ENCODE peak calls at places on chromosome 2, in ten cellular contexts. M is tibial artery, X is gastrocnemius medialis, Y is heart right ventricle, T is A549, A is MM.1S, G is AG04449, U is fibroblast of the aortic adventitia, H is sigmoid colon, O is WERI-Rb-1. Z is an unnamed sample.

GRCh38 chr2:240579771-240580614 is 6.5 kb upstream of the CAPN10 start:
- DNase-seq in M (no peak), X (no peak), Y (peak), T (no peak), A (peak), G (no peak), U (peak), H (peak), O (peak), Z (peak)

GRCh38 chr2:128421286-128421685 is 102.6 kb upstream of the HS6ST1 start:
- DNase-seq in M (peak), X (no peak), Y (no peak), T (no peak), A (no peak), G (no peak), U (no peak), H (no peak), O (no peak), Z (no peak)

GRCh38 chr2:217943379-217944321 is 59.1 kb downstream of the TNS1 start:
- DNase-seq in M (peak), X (peak), Y (peak), T (peak), A (no peak), G (no peak), U (peak), H (peak), O (peak), Z (no peak)

GRCh38 chr2:169495310-169495928 is 14.1 kb upstream of the KLHL41 start:
- DNase-seq in M (no peak), X (no peak), Y (no peak), T (no peak), A (no peak), G (no peak), U (no peak), H (no peak), O (no peak), Z (no peak)

GRCh38 chr2:128314348-128315121 is 4.1 kb downstream of the HS6ST1 start:
- DNase-seq in M (peak), X (no peak), Y (peak), T (no peak), A (no peak), G (no peak), U (no peak), H (peak), O (no peak), Z (no peak)

GRCh38 chr2:144323946-144324345 is 196.0 kb downstream of the ZEB2 start:
- DNase-seq in M (no peak), X (no peak), Y (no peak), T (no peak), A (no peak), G (no peak), U (no peak), H (no peak), O (no peak), Z (no peak)

GRCh38 chr2:63700276-63700675 is 111.5 kb downstream of the MDH1 start:
- DNase-seq in M (no peak), X (no peak), Y (no peak), T (no peak), A (no peak), G (no peak), U (no peak), H (no peak), O (no peak), Z (no peak)

GRCh38 chr2:130840506-130840905 is 3.8 kb downstream of the ARHGEF4 start:
- DNase-seq in M (no peak), X (no peak), Y (no peak), T (no peak), A (no peak), G (no peak), U (no peak), H (no peak), O (no peak), Z (no peak)

GRCh38 chr2:113818382-113818951 is 62.0 kb upstream of the SLC35F5 start:
- DNase-seq in M (no peak), X (peak), Y (no peak), T (peak), A (no peak), G (peak), U (peak), H (peak), O (peak), Z (no peak)

GRCh38 chr2:74554821-74555531 is 456 bp downstream of the DOK1 start:
- DNase-seq in M (peak), X (no peak), Y (peak), T (no peak), A (peak), G (no peak), U (no peak), H (peak), O (peak), Z (no peak)

GRCh38 chr2:119531292-119531691 is 7.0 kb upstream of the SCTR start:
- DNase-seq in M (no peak), X (no peak), Y (no peak), T (no peak), A (no peak), G (no peak), U (no peak), H (no peak), O (no peak), Z (no peak)

GRCh38 chr2:232295971-232296370 is 82.6 kb upstream of the ALPP start:
- DNase-seq in M (no peak), X (no peak), Y (no peak), T (no peak), A (no peak), G (no peak), U (no peak), H (no peak), O (no peak), Z (no peak)

GRCh38 chr2:203688798-203689197 is 17.6 kb upstream of the CD28 start:
- DNase-seq in M (peak), X (peak), Y (peak), T (no peak), A (peak), G (no peak), U (peak), H (no peak), O (no peak), Z (no peak)

GRCh38 chr2:15348028-15348427 is 213.1 kb downstream of the NBAS start:
- DNase-seq in M (no peak), X (no peak), Y (no peak), T (no peak), A (no peak), G (no peak), U (no peak), H (no peak), O (peak), Z (no peak)

GRCh38 chr2:111659361-111660281 is 224.4 kb downstream of the ANAPC1 start:
- DNase-seq in M (peak), X (peak), Y (peak), T (peak), A (peak), G (no peak), U (peak), H (peak), O (no peak), Z (no peak)

GRCh38 chr2:14401838-14402237 is 230.7 kb upstream of the LRATD1 start:
- DNase-seq in M (no peak), X (no peak), Y (no peak), T (no peak), A (no peak), G (no peak), U (no peak), H (no peak), O (peak), Z (no peak)

GRCh38 chr2:138201326-138201725 is 237.1 kb downstream of the HNMT start:
- DNase-seq in M (no peak), X (no peak), Y (no peak), T (no peak), A (no peak), G (no peak), U (no peak), H (no peak), O (no peak), Z (no peak)

GRCh38 chr2:72057308-72057707 is 90.4 kb downstream of the CYP26B1 start:
- DNase-seq in M (no peak), X (no peak), Y (no peak), T (no peak), A (no peak), G (no peak), U (no peak), H (no peak), O (no peak), Z (no peak)

GRCh38 chr2:7954223-7954622 is 727.6 kb upstream of the ID2 start:
- DNase-seq in M (no peak), X (no peak), Y (no peak), T (no peak), A (no peak), G (no peak), U (no peak), H (no peak), O (no peak), Z (no peak)

GRCh38 chr2:17976871-17977746 is 98.6 kb downstream of the KCNS3 start:
- DNase-seq in M (peak), X (peak), Y (no peak), T (no peak), A (no peak), G (peak), U (peak), H (peak), O (no peak), Z (no peak)

GRCh38 chr2:16727256-16727655 is 61.6 kb upstream of the CYRIA start:
- DNase-seq in M (peak), X (no peak), Y (no peak), T (no peak), A (no peak), G (no peak), U (peak), H (no peak), O (no peak), Z (no peak)

GRCh38 chr2:96138146-96139145 is at the start of gene ASTL:
- DNase-seq in M (no peak), X (no peak), Y (peak), T (peak), A (peak), G (no peak), U (peak), H (no peak), O (peak), Z (no peak)

GRCh38 chr2:10331702-10332401 is 29.1 kb downstream of the HPCAL1 start:
- DNase-seq in M (no peak), X (no peak), Y (no peak), T (no peak), A (no peak), G (no peak), U (no peak), H (no peak), O (no peak), Z (no peak)

GRCh38 chr2:201858781-201859180 is 52.4 kb downstream of the CDK15 start:
- DNase-seq in M (no peak), X (no peak), Y (no peak), T (no peak), A (no peak), G (no peak), U (peak), H (peak), O (peak), Z (no peak)

GRCh38 chr2:215850380-215850779 is 163.0 kb downstream of the MREG start:
- DNase-seq in M (no peak), X (no peak), Y (no peak), T (no peak), A (no peak), G (no peak), U (no peak), H (no peak), O (no peak), Z (no peak)

GRCh38 chr2:149617476-149617875 is 29.9 kb upstream of the MMADHC start:
- DNase-seq in M (no peak), X (no peak), Y (no peak), T (no peak), A (no peak), G (no peak), U (peak), H (no peak), O (no peak), Z (no peak)

GRCh38 chr2:25228848-25229674 is 60.7 kb upstream of the POMC start:
- DNase-seq in M (peak), X (peak), Y (peak), T (peak), A (peak), G (no peak), U (peak), H (peak), O (peak), Z (no peak)

GRCh38 chr2:232336956-232337700 is 41.4 kb upstream of the ALPP start:
- DNase-seq in M (peak), X (no peak), Y (no peak), T (no peak), A (no peak), G (no peak), U (no peak), H (peak), O (no peak), Z (no peak)

GRCh38 chr2:134791606-134792005 is 46.8 kb upstream of the ACMSD start:
- DNase-seq in M (no peak), X (no peak), Y (no peak), T (no peak), A (no peak), G (no peak), U (no peak), H (no peak), O (no peak), Z (no peak)

GRCh38 chr2:191927991-191928390 is 81.1 kb upstream of the CAVIN2 start:
- DNase-seq in M (no peak), X (no peak), Y (no peak), T (no peak), A (no peak), G (no peak), U (no peak), H (no peak), O (no peak), Z (no peak)

GRCh38 chr2:130972410-130972809 is 120.8 kb downstream of the FAM168B start:
- DNase-seq in M (no peak), X (no peak), Y (no peak), T (no peak), A (no peak), G (no peak), U (no peak), H (no peak), O (no peak), Z (no peak)

GRCh38 chr2:239803102-239803763 is 221.9 kb downstream of the NDUFA10 start:
- DNase-seq in M (peak), X (no peak), Y (no peak), T (no peak), A (no peak), G (no peak), U (no peak), H (peak), O (peak), Z (no peak)

GRCh38 chr2:72778410-72778809 is 47.4 kb downstream of the EXOC6B start:
- DNase-seq in M (no peak), X (no peak), Y (no peak), T (peak), A (no peak), G (no peak), U (peak), H (no peak), O (no peak), Z (no peak)

GRCh38 chr2:234257859-234258561 is 207.5 kb downstream of the SPP2 start:
- DNase-seq in M (no peak), X (no peak), Y (no peak), T (peak), A (no peak), G (peak), U (peak), H (no peak), O (peak), Z (no peak)

GRCh38 chr2:128636802-128637147 is 318.1 kb upstream of the HS6ST1 start:
- DNase-seq in M (peak), X (no peak), Y (peak), T (no peak), A (no peak), G (no peak), U (no peak), H (no peak), O (no peak), Z (no peak)

GRCh38 chr2:53127061-53127650 is 640.4 kb upstream of the CHAC2 start:
- DNase-seq in M (no peak), X (no peak), Y (no peak), T (no peak), A (no peak), G (no peak), U (no peak), H (no peak), O (no peak), Z (no peak)

GRCh38 chr2:100197643-100198153 is 55.3 kb upstream of the AFF3 start:
- DNase-seq in M (peak), X (no peak), Y (peak), T (no peak), A (no peak), G (peak), U (peak), H (peak), O (peak), Z (no peak)

GRCh38 chr2:143321994-143322393 is 192.8 kb downstream of the ARHGAP15 start:
- DNase-seq in M (no peak), X (no peak), Y (no peak), T (no peak), A (no peak), G (no peak), U (no peak), H (no peak), O (no peak), Z (no peak)

GRCh38 chr2:50077190-50077589 is 922.9 kb upstream of the FSHR start:
- DNase-seq in M (no peak), X (no peak), Y (no peak), T (no peak), A (no peak), G (no peak), U (no peak), H (no peak), O (no peak), Z (no peak)

DNA sequence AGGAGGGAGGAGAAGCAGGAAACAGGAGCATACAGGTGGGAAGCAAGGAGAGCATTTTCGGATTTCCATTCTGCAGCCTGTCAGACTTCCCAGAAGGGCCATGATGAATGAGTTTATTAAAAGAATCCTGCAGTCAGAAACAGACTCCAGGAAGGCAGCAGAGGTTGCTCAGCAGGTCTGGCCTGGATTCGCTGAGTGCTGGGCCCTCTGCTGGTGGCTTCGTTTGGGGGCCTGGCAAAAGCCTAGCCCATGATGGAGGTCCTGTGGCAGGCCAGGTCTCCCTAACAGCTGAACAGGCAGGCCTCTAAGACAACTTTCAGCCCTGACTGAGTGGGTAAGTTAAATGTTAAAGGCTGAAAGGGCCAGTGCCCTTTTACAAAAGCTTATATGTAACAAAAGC is 108.2 kb upstream of the CAPN13 start:
- DNase-seq in M (no peak), X (no peak), Y (peak), T (no peak), A (no peak), G (no peak), U (no peak), H (no peak), O (peak), Z (no peak)
- TF ChIP-seq CTCF in M (no peak), X (no peak), Y (peak), T (no peak), A (no peak), G (peak), U (peak), H (no peak), O (peak), Z (peak)

GRCh38 chr2:22281033-22281432 is 1103.9 kb upstream of the KLHL29 start:
- DNase-seq in M (no peak), X (no peak), Y (no peak), T (no peak), A (no peak), G (no peak), U (no peak), H (no peak), O (no peak), Z (no peak)

GRCh38 chr2:22274611-22275010 is 1110.4 kb upstream of the KLHL29 start:
- DNase-seq in M (no peak), X (no peak), Y (no peak), T (no peak), A (no peak), G (no peak), U (no peak), H (no peak), O (no peak), Z (no peak)

GRCh38 chr2:22273853-22274252 is 1111.1 kb upstream of the KLHL29 start:
- DNase-seq in M (no peak), X (no peak), Y (no peak), T (no peak), A (peak), G (no peak), U (no peak), H (no peak), O (no peak), Z (no peak)

GRCh38 chr2:22282215-22282614 is 1102.8 kb upstream of the KLHL29 start:
- DNase-seq in M (no peak), X (no peak), Y (no peak), T (no peak), A (no peak), G (no peak), U (no peak), H (no peak), O (no peak), Z (no peak)

GRCh38 chr2:22276696-22277095 is 1108.3 kb upstream of the KLHL29 start:
- DNase-seq in M (no peak), X (no peak), Y (no peak), T (no peak), A (no peak), G (no peak), U (no peak), H (no peak), O (no peak), Z (peak)
- H3K4me3 ChIP-seq in M (no peak), X (no peak), Y (no peak), T (no peak), A (no peak), G (no peak), U (no peak), H (no peak), O (no peak), Z (no peak)

DNA sequence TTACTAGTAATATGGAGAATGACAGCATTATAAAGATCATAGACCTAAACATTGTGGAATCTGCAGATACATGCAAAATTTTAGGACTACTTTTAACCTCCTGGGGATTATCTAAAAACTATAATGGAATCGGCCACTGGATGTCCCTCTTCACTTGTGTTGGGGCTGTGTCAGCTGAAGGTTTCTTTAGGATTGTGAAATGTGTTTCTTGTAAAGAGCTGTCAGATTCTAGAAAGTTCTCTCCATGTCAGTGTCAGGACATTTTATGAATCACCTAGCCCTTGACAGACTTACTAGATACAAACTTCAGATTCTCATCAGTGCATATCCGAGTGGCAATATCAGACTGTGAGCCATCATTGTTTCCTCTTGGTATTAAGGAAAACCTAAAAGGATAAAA is 107.2 kb downstream of the CPS1 start:
- DNase-seq in M (no peak), X (no peak), Y (no peak), T (no peak), A (peak), G (no peak), U (peak), H (no peak), O (peak), Z (no peak)
- TF ChIP-seq CTCF in M (no peak), X (no peak), Y (peak), T (no peak), A (peak), G (no peak), U (peak), H (no peak), O (peak), Z (no peak)

GRCh38 chr2:43219383-43220228 is 6.8 kb downstream of the ZFP36L2 start:
- DNase-seq in M (peak), X (peak), Y (peak), T (peak), A (peak), G (no peak), U (peak), H (peak), O (peak), Z (peak)

GRCh38 chr2:43221660-43222471 is 4.5 kb downstream of the ZFP36L2 start:
- DNase-seq in M (peak), X (peak), Y (peak), T (peak), A (peak), G (peak), U (peak), H (peak), O (peak), Z (no peak)

GRCh38 chr2:43220982-43221659 is 5.3 kb downstream of the ZFP36L2 start:
- DNase-seq in M (peak), X (no peak), Y (peak), T (no peak), A (peak), G (no peak), U (peak), H (peak), O (no peak), Z (no peak)

GRCh38 chr2:43218550-43219382 is 7.6 kb downstream of the ZFP36L2 start:
- DNase-seq in M (peak), X (no peak), Y (peak), T (no peak), A (peak), G (no peak), U (peak), H (peak), O (no peak), Z (peak)

DNA sequence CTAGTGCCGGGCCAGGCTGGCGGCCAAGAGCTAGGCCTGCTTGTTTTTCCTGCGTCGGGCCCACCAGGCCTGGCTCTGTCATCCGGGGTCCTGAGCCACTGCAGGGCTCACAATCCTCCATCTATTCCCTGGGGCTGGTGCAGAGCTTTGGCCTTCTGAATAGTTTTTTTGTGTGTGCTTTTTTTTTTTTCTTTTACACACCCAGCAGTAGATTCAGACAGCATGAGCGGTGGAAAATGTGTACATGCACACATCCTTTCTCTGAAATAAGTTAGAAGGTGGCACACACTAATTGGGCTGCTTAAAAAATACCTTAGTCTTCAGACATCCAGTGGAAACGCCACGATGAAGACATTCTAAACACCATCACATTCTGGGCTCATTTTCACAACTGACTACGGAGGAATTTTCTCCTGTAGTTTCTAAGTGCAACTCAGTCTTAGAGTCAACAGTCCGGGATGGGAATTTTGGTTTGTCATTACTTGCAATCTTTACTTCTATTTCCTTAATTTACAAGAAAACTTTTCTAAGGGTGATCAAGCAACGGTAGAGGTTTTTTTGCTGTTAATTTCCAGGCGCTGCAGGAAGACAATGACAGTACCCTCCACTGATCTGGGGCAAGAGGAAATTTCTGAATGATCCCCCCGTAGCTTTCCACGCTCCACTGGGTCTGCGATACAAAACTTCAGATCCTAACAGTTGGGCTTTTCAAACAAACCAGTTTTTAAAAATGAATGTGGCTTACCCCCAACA is 6.0 kb downstream of the ZFP36L2 start:
- DNase-seq in M (no peak), X (no peak), Y (peak), T (no peak), A (peak), G (no peak), U (peak), H (no peak), O (no peak), Z (no peak)
- H3K4me3 ChIP-seq in M (peak), X (peak), Y (peak), T (peak), A (peak), G (peak), U (peak), H (peak), O (peak), Z (peak)